ENCODE peak calls at places on chromosomes 2 and 18, in six cellular contexts. T is fibroblast of lung; L is hepatocyte; J is caudate nucleus; I is neural progenitor cell; Z is CD4-positive, CD25-positive, alpha-beta regulatory T cell. X is an unnamed sample.

GRCh38 chr18:22604390-22604985 is 186.8 kb upstream of the CTAGE1 start:
- DNase-seq in T (peak), L (no peak), J (no peak), I (no peak), Z (no peak), X (peak)

GRCh38 chr2:187917535-187917934 is 363.3 kb upstream of the TFPI start:
- DNase-seq in T (peak), L (no peak), J (no peak), I (peak), Z (no peak), X (no peak)

GRCh38 chr2:160666019-160666676 is 172.5 kb upstream of the RBMS1 start:
- DNase-seq in T (peak), L (peak), J (no peak), I (no peak), Z (no peak), X (peak)

GRCh38 chr2:235263205-235264120 is 230.4 kb upstream of the AGAP1 start:
- DNase-seq in T (peak), L (peak), J (no peak), I (peak), Z (no peak), X (peak)

GRCh38 chr2:102841107-102841840 is 79.4 kb downstream of the TMEM182 start:
- DNase-seq in T (peak), L (peak), J (no peak), I (peak), Z (no peak), X (peak)

GRCh38 chr2:65130440-65131175 is 702 bp upstream of the RAB1A start:
- DNase-seq in T (no peak), L (no peak), J (no peak), I (no peak), Z (no peak), X (peak)

GRCh38 chr2:150596071-150596470 is 108.6 kb upstream of the RND3 start:
- DNase-seq in T (peak), L (no peak), J (no peak), I (no peak), Z (no peak), X (no peak)

GRCh38 chr2:219387284-219388126 is at the start of gene DNPEP:
- DNase-seq in T (peak), L (peak), J (peak), I (peak), Z (peak), X (peak)

GRCh38 chr2:23636412-23636811 is 251.4 kb downstream of the KLHL29 start:
- DNase-seq in T (peak), L (no peak), J (no peak), I (peak), Z (no peak), X (peak)

GRCh38 chr2:240196716-240197438 is 56.4 kb upstream of the OTOS start:
- DNase-seq in T (no peak), L (no peak), J (no peak), I (no peak), Z (no peak), X (no peak)

GRCh38 chr18:50879302-50880107 is 587 bp downstream of the ME2 start:
- DNase-seq in T (peak), L (no peak), J (no peak), I (no peak), Z (peak), X (peak)

GRCh38 chr2:118536306-118536705 is 311.1 kb downstream of the EN1 start:
- DNase-seq in T (no peak), L (no peak), J (no peak), I (no peak), Z (no peak), X (no peak)

GRCh38 chr2:8676191-8676914 is 5.5 kb upstream of the ID2 start:
- DNase-seq in T (peak), L (peak), J (no peak), I (peak), Z (no peak), X (peak)

GRCh38 chr2:43251171-43251731 is 24.8 kb upstream of the ZFP36L2 start:
- DNase-seq in T (peak), L (peak), J (no peak), I (no peak), Z (no peak), X (peak)

GRCh38 chr2:43258547-43259156 is 32.2 kb upstream of the ZFP36L2 start:
- DNase-seq in T (no peak), L (no peak), J (no peak), I (no peak), Z (no peak), X (no peak)

GRCh38 chr2:43250015-43250414 is 23.6 kb upstream of the ZFP36L2 start:
- DNase-seq in T (no peak), L (no peak), J (no peak), I (no peak), Z (no peak), X (no peak)

GRCh38 chr2:43254331-43254730 is 27.9 kb upstream of the ZFP36L2 start:
- DNase-seq in T (no peak), L (no peak), J (no peak), I (no peak), Z (no peak), X (no peak)

GRCh38 chr2:43255249-43255960 is 29.0 kb upstream of the ZFP36L2 start:
- DNase-seq in T (no peak), L (no peak), J (no peak), I (no peak), Z (no peak), X (no peak)
- H3K27ac ChIP-seq in T (no peak), L (peak), J (no peak), I (no peak), Z (no peak), X (no peak)

GRCh38 chr18:49677081-49677480 is 115.2 kb downstream of the LIPG start:
- DNase-seq in T (peak), L (no peak), J (no peak), I (no peak), Z (no peak), X (no peak)

GRCh38 chr18:49678440-49678839 is 116.6 kb downstream of the LIPG start:
- DNase-seq in T (no peak), L (no peak), J (no peak), I (no peak), Z (no peak), X (no peak)

GRCh38 chr18:49673281-49673680 is 111.4 kb downstream of the LIPG start:
- DNase-seq in T (no peak), L (no peak), J (no peak), I (no peak), Z (no peak), X (no peak)

GRCh38 chr18:49681387-49681786 is 119.5 kb downstream of the LIPG start:
- DNase-seq in T (no peak), L (no peak), J (no peak), I (no peak), Z (no peak), X (no peak)

DNA sequence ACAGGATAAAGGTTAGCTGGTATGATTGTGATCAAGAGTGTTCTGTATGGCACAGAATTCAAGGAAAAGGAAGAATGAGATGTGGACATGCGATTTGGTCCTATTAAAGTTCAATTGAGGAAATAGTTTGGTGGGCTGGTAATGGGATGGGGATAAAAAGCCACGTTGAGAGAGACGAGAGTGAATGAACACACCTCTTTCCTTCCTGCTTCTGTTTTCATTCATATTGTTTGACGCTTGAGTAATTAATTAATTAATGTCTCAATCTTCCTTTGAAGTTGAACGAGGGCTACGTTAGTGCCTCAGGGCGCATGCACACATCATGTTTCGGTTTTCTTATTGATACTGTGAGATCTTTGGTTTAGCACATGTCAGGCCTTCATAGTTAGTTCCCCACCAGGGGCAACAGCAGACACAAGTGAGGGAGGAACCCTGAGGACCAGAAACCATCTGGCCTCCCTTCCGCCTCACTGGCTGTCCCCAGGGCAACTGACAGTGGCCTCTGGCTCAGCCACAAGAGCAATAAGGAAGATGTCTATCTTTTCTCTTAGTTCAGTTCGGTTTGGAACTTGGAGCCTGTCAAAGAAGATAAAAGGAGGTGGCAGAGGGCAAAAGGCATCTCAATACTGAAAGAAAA is 116.0 kb downstream of the LIPG start:
- DNase-seq in T (no peak), L (no peak), J (no peak), I (no peak), Z (no peak), X (no peak)
- H3K27ac ChIP-seq in T (no peak), L (peak), J (no peak), I (no peak), Z (no peak), X (no peak)

GRCh38 chr2:189552334-189552990 is 28.1 kb downstream of the SLC40A1 start:
- DNase-seq in T (peak), L (peak), J (no peak), I (no peak), Z (no peak), X (no peak)
- H3K27ac ChIP-seq in T (no peak), L (peak), J (peak), I (no peak), Z (no peak), X (peak)

GRCh38 chr2:119823734-119824334 is 64.1 kb downstream of the PTPN4 start:
- DNase-seq in T (peak), L (peak), J (no peak), I (peak), Z (peak), X (peak)

GRCh38 chr2:119818792-119819191 is 59.1 kb downstream of the PTPN4 start:
- DNase-seq in T (no peak), L (no peak), J (no peak), I (no peak), Z (no peak), X (no peak)

GRCh38 chr2:119820275-119820674 is 60.6 kb downstream of the PTPN4 start:
- DNase-seq in T (peak), L (peak), J (no peak), I (no peak), Z (no peak), X (no peak)

GRCh38 chr2:119821266-119821665 is 61.5 kb downstream of the PTPN4 start:
- DNase-seq in T (no peak), L (no peak), J (no peak), I (no peak), Z (no peak), X (no peak)

GRCh38 chr2:119819846-119820245 is 60.1 kb downstream of the PTPN4 start:
- DNase-seq in T (no peak), L (no peak), J (no peak), I (no peak), Z (no peak), X (no peak)
- H3K27ac ChIP-seq in T (no peak), L (no peak), J (no peak), I (no peak), Z (no peak), X (peak)

GRCh38 chr2:238029853-238030252 is 30.9 kb upstream of the SCLY start:
- DNase-seq in T (no peak), L (no peak), J (no peak), I (no peak), Z (no peak), X (no peak)

GRCh38 chr2:238031749-238032148 is 29.1 kb upstream of the SCLY start:
- DNase-seq in T (no peak), L (no peak), J (no peak), I (no peak), Z (no peak), X (no peak)

GRCh38 chr2:238030422-238031155 is 30.2 kb upstream of the SCLY start:
- DNase-seq in T (no peak), L (no peak), J (no peak), I (no peak), Z (no peak), X (no peak)

GRCh38 chr2:238027591-238028415 is 33.0 kb upstream of the SCLY start:
- DNase-seq in T (no peak), L (no peak), J (no peak), I (no peak), Z (no peak), X (no peak)

DNA sequence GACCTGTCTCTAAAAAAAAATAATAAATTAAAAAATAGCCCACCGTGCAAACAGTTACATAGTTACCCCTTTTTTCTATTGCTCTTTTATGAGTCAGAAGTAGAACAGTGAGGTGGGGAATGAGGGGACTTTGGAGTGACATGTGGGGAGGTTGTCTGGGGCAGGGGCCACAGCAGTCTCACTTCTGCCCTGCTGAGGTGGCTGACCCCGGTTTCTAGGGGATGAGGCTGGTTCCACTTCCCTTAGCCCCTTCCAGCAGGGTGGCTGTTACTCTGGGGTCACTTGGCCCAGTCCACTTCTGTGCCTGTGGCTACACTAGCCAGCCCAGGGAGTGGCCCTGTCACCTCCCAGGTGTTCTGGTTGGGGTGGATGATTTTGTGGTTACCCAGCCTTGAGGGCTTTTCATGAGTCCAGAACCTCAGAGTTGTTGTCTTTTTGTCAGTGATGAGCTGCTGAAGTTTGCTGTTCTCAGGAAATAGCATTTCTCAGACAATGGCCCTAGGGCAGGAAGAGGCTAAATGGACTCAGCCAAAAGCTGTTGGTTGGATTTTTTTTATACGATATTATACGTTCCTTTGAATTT is 28.0 kb upstream of the SCLY start:
- DNase-seq in T (no peak), L (no peak), J (no peak), I (no peak), Z (no peak), X (no peak)
- H3K27ac ChIP-seq in T (no peak), L (no peak), J (no peak), I (no peak), Z (no peak), X (no peak)

DNA sequence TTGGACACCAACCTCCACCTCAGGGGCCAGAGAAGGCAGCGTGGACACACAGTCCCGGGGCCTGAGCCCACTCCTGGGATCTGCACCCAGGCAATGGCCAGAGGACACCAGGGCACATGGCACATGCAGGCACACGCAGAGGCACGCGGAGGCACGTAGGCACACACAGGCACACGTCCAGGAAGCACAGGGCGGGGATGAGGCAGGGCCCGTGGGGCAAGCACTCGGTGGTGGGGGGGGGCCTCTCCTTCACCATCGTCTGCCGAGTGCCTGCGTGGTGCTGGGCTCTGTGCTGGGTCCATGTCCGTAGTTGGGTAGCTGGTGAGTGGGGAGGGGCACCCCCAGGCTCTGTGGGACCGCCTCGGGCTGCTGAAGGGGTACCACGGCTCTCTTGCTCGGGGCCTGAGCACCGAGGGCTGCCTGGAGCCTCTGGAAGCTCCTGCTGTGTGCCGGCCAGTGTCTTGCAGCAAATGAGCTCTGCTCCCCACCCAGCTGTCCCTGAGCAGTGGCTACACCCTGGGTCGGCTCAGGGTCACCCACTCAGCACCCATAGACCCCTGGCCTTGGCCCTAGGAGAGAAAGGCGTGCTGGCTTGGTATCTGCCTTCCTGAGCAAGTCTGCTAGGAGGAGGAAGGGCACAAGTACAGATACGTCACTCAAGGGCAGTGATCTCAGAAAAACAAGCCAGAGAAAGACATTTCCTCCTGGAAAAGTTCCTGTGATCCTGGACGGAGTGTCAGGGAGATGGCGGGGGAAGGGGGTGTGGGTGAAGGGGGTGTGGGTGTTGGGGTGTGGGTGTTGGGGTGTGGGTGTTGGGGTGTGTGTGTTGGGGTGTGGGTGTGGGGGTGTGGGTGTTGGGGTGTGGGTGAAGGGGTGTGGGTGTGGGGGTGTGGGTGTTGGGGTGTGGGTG is 26.5 kb downstream of the RTP5 start:
- DNase-seq in T (peak), L (peak), J (no peak), I (no peak), Z (no peak), X (peak)
- H3K27ac ChIP-seq in T (no peak), L (no peak), J (no peak), I (no peak), Z (no peak), X (no peak)

GRCh38 chr2:218259099-218259921 is 1.5 kb upstream of the GPBAR1 start:
- DNase-seq in T (peak), L (peak), J (no peak), I (no peak), Z (no peak), X (peak)

GRCh38 chr2:218261424-218262273 is 834 bp downstream of the GPBAR1 start:
- DNase-seq in T (no peak), L (peak), J (no peak), I (peak), Z (no peak), X (peak)

GRCh38 chr2:218257390-218257981 is 3.3 kb upstream of the GPBAR1 start:
- DNase-seq in T (no peak), L (no peak), J (no peak), I (peak), Z (peak), X (peak)

GRCh38 chr2:218260742-218261423 is at the start of gene GPBAR1:
- DNase-seq in T (no peak), L (peak), J (no peak), I (peak), Z (no peak), X (peak)

GRCh38 chr2:218260166-218260565 is 649 bp upstream of the GPBAR1 start:
- DNase-seq in T (no peak), L (no peak), J (no peak), I (no peak), Z (no peak), X (peak)
- H3K27ac ChIP-seq in T (no peak), L (peak), J (peak), I (no peak), Z (no peak), X (no peak)

DNA sequence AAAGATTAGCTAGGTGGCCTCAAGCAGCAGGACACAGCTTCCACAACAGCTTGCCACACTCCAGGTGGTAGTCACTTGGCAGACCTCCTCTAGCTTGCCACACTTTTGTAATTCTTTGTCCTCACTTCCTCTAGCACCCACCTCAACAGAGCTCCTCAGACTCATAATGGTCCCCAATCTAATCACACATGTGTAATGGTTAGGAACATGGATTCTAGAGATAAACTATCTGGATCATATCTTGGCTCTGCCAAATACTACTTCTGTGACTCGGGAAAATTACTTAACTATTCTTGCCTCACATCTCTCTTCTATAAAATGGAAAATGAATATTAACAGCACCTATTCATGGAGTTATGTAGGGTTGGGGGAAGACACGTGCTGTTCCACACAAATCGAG is 3.4 kb downstream of the SNRNP200 start:
- DNase-seq in T (no peak), L (no peak), J (no peak), I (no peak), Z (no peak), X (no peak)
- H3K27ac ChIP-seq in T (no peak), L (no peak), J (no peak), I (no peak), Z (no peak), X (no peak)